ENCODE peak calls at places on chromosomes 5 and 9, in four cellular contexts. H, X, D and F are unnamed samples.

GRCh38 chr9:97406620-97407177 is 5.2 kb upstream of the TDRD7 start:
- DNase-seq in H (no peak), X (no peak), D (no peak), F (no peak)

GRCh38 chr5:81165493-81166119 is 67.5 kb upstream of the CKMT2 start:
- DNase-seq in H (peak; percentile 50), X (peak; percentile 39), D (peak; percentile 69), F (no peak)

GRCh38 chr5:143174714-143175398 is 228.6 kb downstream of the NR3C1 start:
- DNase-seq in D (no peak), X (no peak), H (no peak), F (no peak)

GRCh38 chr9:100561256-100561655 is 16.6 kb upstream of the CAVIN4 start:
- DNase-seq in H (no peak), X (no peak), D (no peak), F (no peak)

GRCh38 chr5:169103586-169104174 is 197.3 kb downstream of the SLIT3 start:
- DNase-seq in X (no peak), D (no peak), H (no peak), F (no peak)

GRCh38 chr9:129139233-129139992 is 28.2 kb downstream of the PTPA start:
- DNase-seq in D (peak; percentile 89), X (peak; percentile 80), H (peak; percentile 91), F (no peak)

GRCh38 chr5:166123698-166124097 is 2167.7 kb upstream of the WWC1 start:
- DNase-seq in X (no peak), H (no peak), D (no peak), F (no peak)

GRCh38 chr5:31066655-31067328 is 126.7 kb upstream of the CDH6 start:
- DNase-seq in D (no peak), X (no peak), H (no peak), F (no peak)

GRCh38 chr5:98705841-98706240 is 67.6 kb upstream of the RGMB start:
- DNase-seq in H (no peak), D (no peak), X (no peak), F (no peak)

GRCh38 chr5:135995979-135996378 is 32.8 kb upstream of the TGFBI start:
- DNase-seq in D (no peak), X (no peak), H (no peak), F (no peak)

GRCh38 chr5:138702166-138702826 is 50.9 kb upstream of the CTNNA1 start:
- DNase-seq in X (no peak), D (no peak), H (no peak), F (no peak)

GRCh38 chr9:35470894-35471293 is 19.0 kb upstream of the RUSC2 start:
- DNase-seq in X (no peak), H (no peak), D (no peak), F (no peak)

GRCh38 chr9:134894136-134894860 is 13.7 kb downstream of the FCN2 start:
- DNase-seq in H (no peak), X (no peak), D (no peak), F (no peak)

GRCh38 chr9:34566191-34566849 is 23.2 kb downstream of the CNTFR start:
- DNase-seq in X (no peak), D (no peak), H (no peak), F (no peak)

GRCh38 chr9:113955076-113955752 is 79.1 kb downstream of the ZNF618 start:
- DNase-seq in D (no peak), X (no peak), H (no peak), F (no peak)

GRCh38 chr5:146890733-146891440 is 12.3 kb upstream of the PPP2R2B start:
- DNase-seq in X (no peak), H (no peak), D (no peak), F (no peak)

GRCh38 chr5:126600631-126601511 is at the start of gene PHAX:
- DNase-seq in D (peak; percentile 77), X (peak; percentile 79), H (peak; percentile 83), F (peak; percentile 26)

GRCh38 chr9:92947268-92948031 is at the start of gene FGD3:
- DNase-seq in D (peak; percentile 37), X (no peak), H (peak; percentile 18), F (no peak)